ENCODE peak calls at places on chromosomes 6 and 20, in four cellular contexts. One of them, this sample, is unnamed.

GRCh38 chr6:56292505-56293181 is 45.3 kb upstream of the COL21A1 start:
- DNase-seq in astrocyte: peak; percentile 35
- DNase-seq in IMR-90: peak; percentile 62
- DNase-seq in PC-9: no peak
- DNase-seq in this sample: peak; percentile 79

GRCh38 chr20:6311097-6311496 is 188.3 kb upstream of the FERMT1 start:
- DNase-seq in astrocyte: no peak
- DNase-seq in IMR-90: no peak
- DNase-seq in PC-9: no peak
- DNase-seq in this sample: no peak

GRCh38 chr20:17648782-17649730 is 33.0 kb downstream of the RRBP1 start:
- DNase-seq in astrocyte: no peak
- DNase-seq in IMR-90: no peak
- DNase-seq in PC-9: no peak
- DNase-seq in this sample: peak; percentile 18

GRCh38 chr6:118877806-118878205 is 16.1 kb upstream of the ASF1A start:
- DNase-seq in astrocyte: no peak
- DNase-seq in IMR-90: no peak
- DNase-seq in PC-9: no peak
- DNase-seq in this sample: no peak

GRCh38 chr20:36465109-36466080 is 75.9 kb upstream of the MYL9 start:
- DNase-seq in astrocyte: peak; percentile 83
- DNase-seq in IMR-90: peak; percentile 88
- DNase-seq in PC-9: peak; percentile 84
- DNase-seq in this sample: peak; percentile 91

GRCh38 chr20:33668087-33668790 is 1.5 kb downstream of the ACTL10 start:
- DNase-seq in astrocyte: no peak
- DNase-seq in IMR-90: no peak
- DNase-seq in PC-9: no peak
- DNase-seq in this sample: no peak

GRCh38 chr6:106870069-106870468 is 104.5 kb downstream of the CD24 start:
- DNase-seq in astrocyte: peak; percentile 97
- DNase-seq in IMR-90: peak; percentile 52
- DNase-seq in PC-9: peak; percentile 99
- DNase-seq in this sample: peak; percentile 75

GRCh38 chr6:89970072-89970471 is 75.8 kb downstream of the GJA10 start:
- DNase-seq in astrocyte: no peak
- DNase-seq in IMR-90: no peak
- DNase-seq in PC-9: no peak
- DNase-seq in this sample: peak; percentile 38

GRCh38 chr6:54283877-54284860 is 24.1 kb upstream of the TINAG start:
- DNase-seq in astrocyte: no peak
- DNase-seq in IMR-90: peak; percentile 34
- DNase-seq in PC-9: no peak
- DNase-seq in this sample: peak; percentile 31

GRCh38 chr20:14470231-14470894 is 133.0 kb upstream of the FLRT3 start:
- DNase-seq in astrocyte: no peak
- DNase-seq in IMR-90: no peak
- DNase-seq in PC-9: no peak
- DNase-seq in this sample: no peak

GRCh38 chr20:24783631-24784492 is 165.2 kb upstream of the CST7 start:
- DNase-seq in astrocyte: no peak
- DNase-seq in IMR-90: no peak
- DNase-seq in PC-9: no peak
- DNase-seq in this sample: peak; percentile 35

GRCh38 chr6:11522819-11523218 is 14.7 kb upstream of the TMEM170B start:
- DNase-seq in astrocyte: no peak
- DNase-seq in IMR-90: no peak
- DNase-seq in PC-9: no peak
- DNase-seq in this sample: no peak

GRCh38 chr6:166598441-166599138 is 12.1 kb upstream of the RAMACL start:
- DNase-seq in astrocyte: peak; percentile 96
- DNase-seq in IMR-90: peak; percentile 97
- DNase-seq in PC-9: no peak
- DNase-seq in this sample: no peak

GRCh38 chr6:37624606-37625574 is 72.8 kb downstream of the MDGA1 start:
- DNase-seq in astrocyte: no peak
- DNase-seq in IMR-90: no peak
- DNase-seq in PC-9: peak; percentile 50
- DNase-seq in this sample: peak; percentile 67

GRCh38 chr6:150835620-150836019 is 29.9 kb upstream of the MTHFD1L start:
- DNase-seq in astrocyte: no peak
- DNase-seq in IMR-90: no peak
- DNase-seq in PC-9: peak; percentile 69
- DNase-seq in this sample: peak; percentile 57

GRCh38 chr6:82681119-82681714 is 317.6 kb downstream of the TPBG start:
- DNase-seq in astrocyte: no peak
- DNase-seq in IMR-90: no peak
- DNase-seq in PC-9: no peak
- DNase-seq in this sample: peak; percentile 71

GRCh38 chr20:52031574-52032303 is 159.8 kb downstream of the ZFP64 start:
- DNase-seq in astrocyte: peak; percentile 90
- DNase-seq in IMR-90: peak; percentile 88
- DNase-seq in PC-9: no peak
- DNase-seq in this sample: peak; percentile 37

DNA sequence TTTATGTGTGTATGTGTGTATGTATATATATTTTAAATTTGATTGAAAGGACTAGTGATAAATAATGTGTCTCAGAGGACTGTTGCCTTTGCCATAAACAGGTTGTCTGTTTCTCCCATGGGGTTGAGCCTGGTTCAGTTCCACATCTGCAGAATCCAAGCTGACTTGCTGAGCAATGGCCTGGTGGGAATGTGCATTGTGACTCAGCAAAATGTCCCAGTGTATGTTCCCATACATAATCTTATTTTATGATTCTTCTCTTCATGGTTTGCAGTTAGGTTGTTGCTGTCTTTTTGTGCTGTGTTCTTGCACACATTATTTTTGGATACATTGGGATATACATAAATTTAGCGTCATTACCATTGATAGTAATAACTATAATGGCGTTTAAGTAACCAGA is 115.6 kb upstream of the SLC24A3 start:
- DNase-seq in astrocyte: no peak
- DNase-seq in IMR-90: no peak
- DNase-seq in PC-9: no peak
- DNase-seq in this sample: no peak
- H3K4me2 ChIP-seq in astrocyte: no peak overlapping the region
- H3K4me2 ChIP-seq in IMR-90: no peak overlapping the region
- H3K4me2 ChIP-seq in PC-9: no peak overlapping the region
- H3K4me2 ChIP-seq in this sample: no peak overlapping the region

DNA sequence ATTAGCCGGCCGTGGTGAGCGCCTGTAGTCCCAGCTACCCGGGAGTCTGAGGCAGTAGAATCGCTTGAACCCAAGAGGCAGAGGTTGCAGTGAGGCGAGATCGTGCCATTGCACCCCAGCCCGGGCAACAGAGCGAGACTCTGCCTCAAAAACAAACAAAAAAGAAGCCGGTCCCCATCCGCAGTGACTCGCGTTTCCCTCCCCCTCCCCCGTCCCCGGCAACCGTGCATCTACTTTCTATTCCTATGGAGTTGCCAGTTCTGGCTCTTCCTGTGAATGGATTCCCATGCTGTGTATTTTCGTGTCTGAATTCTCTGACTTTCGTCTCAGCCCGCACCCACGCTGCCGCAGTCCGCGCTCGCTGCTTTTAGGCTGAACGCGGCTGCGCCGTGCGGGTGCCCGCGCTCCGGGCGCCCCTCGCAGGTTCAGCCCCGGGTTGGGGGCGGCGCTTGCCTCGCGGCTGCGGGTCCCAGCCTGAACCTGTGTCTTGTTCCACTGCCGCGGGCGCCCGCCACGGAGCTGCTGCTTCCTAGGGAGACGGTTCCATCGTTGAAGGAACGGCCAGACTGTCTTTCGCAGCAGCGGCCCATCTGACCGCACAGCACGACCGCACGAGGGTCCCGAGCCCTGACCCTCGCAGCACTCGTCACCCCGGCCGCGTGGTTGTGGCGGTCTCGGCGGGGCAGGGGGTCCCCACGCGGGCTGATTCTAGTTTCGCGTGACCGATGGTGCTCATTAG is 1.1 kb upstream of the MRGBP start:
- DNase-seq in astrocyte: peak; percentile 41
- DNase-seq in IMR-90: peak; percentile 49
- DNase-seq in PC-9: peak; percentile 50
- DNase-seq in this sample: peak; percentile 57
- H2AFZ ChIP-seq in astrocyte: peak overlapping the region; percentile 94
- H2AFZ ChIP-seq in IMR-90: peak overlapping the region; percentile 98
- H2AFZ ChIP-seq in PC-9: peak overlapping the region; percentile 95
- H2AFZ ChIP-seq in this sample: peak overlapping the region; percentile 81

DNA sequence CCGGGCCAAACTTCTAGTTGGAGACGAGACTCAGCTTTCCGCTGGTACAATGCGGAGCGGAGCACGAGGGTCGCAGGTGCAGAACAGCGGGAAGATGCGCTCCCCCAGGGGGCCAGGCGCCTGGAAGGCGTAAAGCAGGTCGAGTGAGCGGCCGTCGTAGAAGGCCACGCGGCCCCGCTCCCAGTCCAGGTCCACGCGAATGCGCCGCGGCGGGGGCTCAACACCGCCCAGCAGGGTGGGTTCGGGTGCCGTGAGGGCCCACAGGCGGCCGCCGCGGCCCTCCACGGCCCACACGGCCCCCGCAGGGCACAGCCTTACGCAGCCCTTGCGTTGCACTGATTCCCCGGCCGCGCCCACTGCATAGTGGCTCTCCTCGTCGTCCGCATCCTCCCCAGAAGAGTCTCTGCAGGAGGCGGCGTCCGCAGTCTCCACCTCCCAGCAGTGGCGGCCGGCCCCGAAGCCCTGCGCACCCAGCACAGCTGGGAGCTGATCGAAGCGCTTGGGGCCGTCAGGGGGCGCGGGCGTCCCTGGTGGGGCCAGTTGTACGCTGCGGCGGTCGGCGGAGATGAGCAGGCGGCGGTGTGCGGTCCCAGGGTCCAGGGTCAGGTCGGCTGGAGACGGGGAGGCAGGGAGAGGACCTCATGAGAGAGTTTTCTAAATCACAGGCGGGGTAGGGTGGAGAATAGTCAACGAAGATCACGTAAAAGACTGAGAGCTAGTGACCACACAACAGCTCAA is 4.3 kb downstream of the PPP1R11 start:
- DNase-seq in astrocyte: peak; percentile 13
- DNase-seq in IMR-90: peak; percentile 15
- DNase-seq in PC-9: no peak
- DNase-seq in this sample: no peak
- H3K27me3 ChIP-seq in astrocyte: peaks cover 49% of the 10 kb centered on the region
- H3K27me3 ChIP-seq in IMR-90: peaks cover 54% of the 10 kb centered on the region
- H3K27me3 ChIP-seq in PC-9: no peaks in the 10 kb centered on the region
- H3K27me3 ChIP-seq in this sample: peaks cover 3% of the 10 kb centered on the region

GRCh38 chr20:49687595-49688567 is 25.8 kb downstream of the B4GALT5 start:
- DNase-seq in astrocyte: no peak
- DNase-seq in IMR-90: no peak
- DNase-seq in PC-9: no peak
- DNase-seq in this sample: no peak

GRCh38 chr20:49691818-49692568 is 21.7 kb downstream of the B4GALT5 start:
- DNase-seq in astrocyte: no peak
- DNase-seq in IMR-90: no peak
- DNase-seq in PC-9: no peak
- DNase-seq in this sample: no peak

GRCh38 chr20:49693435-49694171 is 20.1 kb downstream of the B4GALT5 start:
- DNase-seq in astrocyte: no peak
- DNase-seq in IMR-90: no peak
- DNase-seq in PC-9: peak; percentile 71
- DNase-seq in this sample: no peak

GRCh38 chr20:49692941-49693340 is 20.7 kb downstream of the B4GALT5 start:
- DNase-seq in astrocyte: no peak
- DNase-seq in IMR-90: no peak
- DNase-seq in PC-9: no peak
- DNase-seq in this sample: no peak

DNA sequence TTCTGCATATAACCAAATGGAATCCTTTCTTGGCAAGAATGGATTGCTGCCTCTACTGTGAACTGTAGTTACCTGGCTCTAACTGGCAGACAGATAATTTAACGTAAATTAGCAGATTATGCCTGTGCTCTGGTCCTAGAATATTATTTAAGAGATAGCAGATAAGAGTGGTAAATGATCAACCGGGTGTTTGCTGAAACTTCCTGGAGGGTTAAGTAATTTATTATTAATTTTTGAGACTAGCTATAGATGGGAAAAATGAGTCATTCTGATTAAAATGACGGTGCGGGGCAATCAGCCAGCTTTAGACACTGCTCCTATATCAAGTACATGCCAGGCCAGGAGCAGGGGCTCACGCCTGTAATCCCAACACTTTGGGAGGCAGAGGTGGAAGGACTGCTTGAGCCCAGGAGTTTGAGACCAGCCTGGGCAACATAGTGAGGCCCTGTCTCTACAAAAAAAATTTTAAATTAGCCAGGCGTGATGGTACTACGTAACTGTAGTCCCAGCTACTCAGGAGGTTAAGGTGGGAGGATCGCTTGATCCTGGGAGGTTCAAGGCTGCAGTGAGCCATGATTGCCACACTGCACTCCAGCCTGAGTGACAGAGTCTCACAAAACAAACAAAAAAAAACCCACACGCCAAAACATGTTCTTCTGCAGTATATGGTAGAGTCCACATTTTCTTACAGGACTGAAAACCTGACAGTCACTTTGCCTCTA is 22.6 kb downstream of the B4GALT5 start:
- DNase-seq in astrocyte: peak; percentile 68
- DNase-seq in IMR-90: peak; percentile 69
- DNase-seq in PC-9: no peak
- DNase-seq in this sample: peak; percentile 59
- H3K4me2 ChIP-seq in astrocyte: no peak overlapping the region
- H3K4me2 ChIP-seq in IMR-90: no peak overlapping the region
- H3K4me2 ChIP-seq in PC-9: peak overlapping the region; percentile 73
- H3K4me2 ChIP-seq in this sample: no peak overlapping the region

GRCh38 chr6:109484161-109484560 is 1.1 kb upstream of the ZBTB24 start:
- DNase-seq in astrocyte: peak; percentile 12
- DNase-seq in IMR-90: no peak
- DNase-seq in PC-9: no peak
- DNase-seq in this sample: no peak

GRCh38 chr6:109485536-109485935 is 2.5 kb upstream of the ZBTB24 start:
- DNase-seq in astrocyte: no peak
- DNase-seq in IMR-90: no peak
- DNase-seq in PC-9: no peak
- DNase-seq in this sample: peak; percentile 23

GRCh38 chr6:109482913-109483743 is at the start of gene ZBTB24:
- DNase-seq in astrocyte: peak; percentile 72
- DNase-seq in IMR-90: peak; percentile 80
- DNase-seq in PC-9: peak; percentile 79
- DNase-seq in this sample: peak; percentile 84

GRCh38 chr6:109486068-109486467 is 3.0 kb upstream of the ZBTB24 start:
- DNase-seq in astrocyte: no peak
- DNase-seq in IMR-90: no peak
- DNase-seq in PC-9: peak; percentile 98
- DNase-seq in this sample: peak; percentile 87

GRCh38 chr6:109483744-109484075 is 691 bp upstream of the ZBTB24 start:
- DNase-seq in astrocyte: peak; percentile 15
- DNase-seq in IMR-90: no peak
- DNase-seq in PC-9: no peak
- DNase-seq in this sample: no peak
- H2AFZ ChIP-seq in astrocyte: peak overlapping the region; percentile 81
- H2AFZ ChIP-seq in IMR-90: peak overlapping the region; percentile 89
- H2AFZ ChIP-seq in PC-9: peak overlapping the region; percentile 79
- H2AFZ ChIP-seq in this sample: peak overlapping the region; percentile 89